ENCODE peak calls at places on chromosomes 12 and 14, in ten cellular contexts. One of them, this sample, is unnamed. For H3K9me3, the result is how much of the 10 kb centered on the place peaks cover.

GRCh38 chr12:104050436-104050835 is 449 bp upstream of the GLT8D2 start:
- DNase-seq in kidney: no peak
- DNase-seq in suprapubic skin: no peak
- DNase-seq in gastrocnemius medialis: no peak
- DNase-seq in lower lobe of right lung: no peak
- DNase-seq in CD8-positive, alpha-beta memory T cell: no peak
- DNase-seq in A549: no peak
- DNase-seq in neural progenitor cell: no peak
- DNase-seq in Panc1: no peak
- DNase-seq in astrocyte: no peak
- DNase-seq in this sample: no peak

GRCh38 chr14:51368721-51369163 is 128.7 kb downstream of the TMX1 start:
- DNase-seq in CD8-positive, alpha-beta memory T cell: no peak
- DNase-seq in Panc1: no peak
- DNase-seq in A549: no peak
- DNase-seq in kidney: no peak
- DNase-seq in neural progenitor cell: no peak
- DNase-seq in suprapubic skin: no peak
- DNase-seq in astrocyte: peak
- DNase-seq in gastrocnemius medialis: no peak
- DNase-seq in lower lobe of right lung: no peak
- DNase-seq in this sample: peak

GRCh38 chr12:101298426-101298825 is 18.5 kb downstream of the UTP20 start:
- DNase-seq in kidney: no peak
- DNase-seq in gastrocnemius medialis: no peak
- DNase-seq in neural progenitor cell: no peak
- DNase-seq in astrocyte: peak
- DNase-seq in suprapubic skin: no peak
- DNase-seq in CD8-positive, alpha-beta memory T cell: no peak
- DNase-seq in lower lobe of right lung: no peak
- DNase-seq in Panc1: no peak
- DNase-seq in A549: no peak
- DNase-seq in this sample: no peak

GRCh38 chr12:128914908-128915563 is 61.8 kb downstream of the GLT1D1 start:
- DNase-seq in neural progenitor cell: no peak
- DNase-seq in A549: no peak
- DNase-seq in kidney: no peak
- DNase-seq in gastrocnemius medialis: no peak
- DNase-seq in Panc1: no peak
- DNase-seq in CD8-positive, alpha-beta memory T cell: peak
- DNase-seq in astrocyte: no peak
- DNase-seq in suprapubic skin: no peak
- DNase-seq in lower lobe of right lung: no peak
- DNase-seq in this sample: no peak

GRCh38 chr14:32417956-32418552 is 89.0 kb downstream of the AKAP6 start:
- DNase-seq in astrocyte: peak
- DNase-seq in Panc1: no peak
- DNase-seq in neural progenitor cell: no peak
- DNase-seq in gastrocnemius medialis: no peak
- DNase-seq in A549: no peak
- DNase-seq in lower lobe of right lung: no peak
- DNase-seq in suprapubic skin: no peak
- DNase-seq in CD8-positive, alpha-beta memory T cell: no peak
- DNase-seq in kidney: peak
- DNase-seq in this sample: no peak

GRCh38 chr12:65742481-65742971 is 81.8 kb upstream of the HMGA2 start:
- DNase-seq in A549: no peak
- DNase-seq in kidney: no peak
- DNase-seq in gastrocnemius medialis: no peak
- DNase-seq in astrocyte: peak
- DNase-seq in lower lobe of right lung: no peak
- DNase-seq in neural progenitor cell: peak
- DNase-seq in Panc1: no peak
- DNase-seq in CD8-positive, alpha-beta memory T cell: no peak
- DNase-seq in suprapubic skin: no peak
- DNase-seq in this sample: no peak

GRCh38 chr12:62250671-62251608 is 9.3 kb upstream of the USP15 start:
- DNase-seq in A549: no peak
- DNase-seq in astrocyte: peak
- DNase-seq in CD8-positive, alpha-beta memory T cell: no peak
- DNase-seq in gastrocnemius medialis: no peak
- DNase-seq in lower lobe of right lung: no peak
- DNase-seq in suprapubic skin: no peak
- DNase-seq in neural progenitor cell: no peak
- DNase-seq in kidney: no peak
- DNase-seq in Panc1: no peak
- DNase-seq in this sample: no peak

GRCh38 chr12:127670796-127671195 is 596.2 kb upstream of the TMEM132C start:
- DNase-seq in gastrocnemius medialis: no peak
- DNase-seq in suprapubic skin: no peak
- DNase-seq in Panc1: no peak
- DNase-seq in neural progenitor cell: no peak
- DNase-seq in A549: no peak
- DNase-seq in CD8-positive, alpha-beta memory T cell: no peak
- DNase-seq in kidney: no peak
- DNase-seq in lower lobe of right lung: no peak
- DNase-seq in astrocyte: no peak
- DNase-seq in this sample: no peak

GRCh38 chr12:19779393-19780056 is 340.2 kb downstream of the AEBP2 start:
- DNase-seq in gastrocnemius medialis: no peak
- DNase-seq in neural progenitor cell: peak
- DNase-seq in A549: no peak
- DNase-seq in kidney: peak
- DNase-seq in astrocyte: peak
- DNase-seq in CD8-positive, alpha-beta memory T cell: no peak
- DNase-seq in suprapubic skin: no peak
- DNase-seq in lower lobe of right lung: no peak
- DNase-seq in Panc1: no peak
- DNase-seq in this sample: no peak

DNA sequence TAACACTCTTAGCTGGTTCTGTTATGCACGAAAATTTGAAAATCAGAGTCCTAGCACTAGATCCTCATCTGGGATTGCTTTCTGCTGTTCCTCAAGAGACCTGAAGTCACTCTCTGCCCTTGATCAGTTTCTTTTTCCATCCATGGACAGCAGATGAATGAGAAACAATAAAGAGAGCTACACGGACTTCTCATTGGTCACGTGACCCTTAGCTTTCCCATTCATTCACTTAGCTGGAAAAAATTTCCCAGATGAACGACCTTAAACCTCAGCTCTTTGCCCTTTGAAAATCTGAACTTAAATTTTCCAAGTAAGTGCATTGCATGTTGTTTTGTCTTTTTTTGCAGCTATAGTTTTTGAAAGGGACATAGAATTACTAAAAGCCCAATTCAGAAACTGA is 27.2 kb upstream of the RGS6 start:
- DNase-seq in suprapubic skin: no peak
- DNase-seq in gastrocnemius medialis: no peak
- DNase-seq in kidney: no peak
- DNase-seq in lower lobe of right lung: no peak
- DNase-seq in A549: no peak
- DNase-seq in astrocyte: no peak
- DNase-seq in CD8-positive, alpha-beta memory T cell: no peak
- DNase-seq in Panc1: no peak
- DNase-seq in neural progenitor cell: no peak
- DNase-seq in this sample: no peak
- H3K27ac ChIP-seq in suprapubic skin: no peak
- H3K27ac ChIP-seq in gastrocnemius medialis: no peak
- H3K27ac ChIP-seq in kidney: no peak
- H3K27ac ChIP-seq in lower lobe of right lung: no peak
- H3K27ac ChIP-seq in A549: no peak
- H3K27ac ChIP-seq in astrocyte: no peak
- H3K27ac ChIP-seq in CD8-positive, alpha-beta memory T cell: no peak
- H3K27ac ChIP-seq in Panc1: no peak
- H3K27ac ChIP-seq in neural progenitor cell: no peak
- H3K27ac ChIP-seq in this sample: no peak

GRCh38 chr12:57435288-57435687 is 704 bp downstream of the INHBC start:
- DNase-seq in suprapubic skin: peak
- DNase-seq in Panc1: no peak
- DNase-seq in CD8-positive, alpha-beta memory T cell: no peak
- DNase-seq in neural progenitor cell: no peak
- DNase-seq in astrocyte: no peak
- DNase-seq in lower lobe of right lung: no peak
- DNase-seq in kidney: no peak
- DNase-seq in gastrocnemius medialis: no peak
- DNase-seq in A549: no peak
- DNase-seq in this sample: no peak

GRCh38 chr12:57444744-57445143 is 10.2 kb downstream of the INHBC start:
- DNase-seq in suprapubic skin: no peak
- DNase-seq in neural progenitor cell: no peak
- DNase-seq in kidney: no peak
- DNase-seq in lower lobe of right lung: no peak
- DNase-seq in gastrocnemius medialis: no peak
- DNase-seq in A549: no peak
- DNase-seq in CD8-positive, alpha-beta memory T cell: no peak
- DNase-seq in astrocyte: no peak
- DNase-seq in Panc1: no peak
- DNase-seq in this sample: no peak

GRCh38 chr12:57434517-57435223 is at the start of gene INHBC:
- DNase-seq in CD8-positive, alpha-beta memory T cell: no peak
- DNase-seq in suprapubic skin: no peak
- DNase-seq in gastrocnemius medialis: no peak
- DNase-seq in lower lobe of right lung: no peak
- DNase-seq in A549: no peak
- DNase-seq in neural progenitor cell: no peak
- DNase-seq in kidney: no peak
- DNase-seq in Panc1: no peak
- DNase-seq in astrocyte: no peak
- DNase-seq in this sample: no peak

DNA sequence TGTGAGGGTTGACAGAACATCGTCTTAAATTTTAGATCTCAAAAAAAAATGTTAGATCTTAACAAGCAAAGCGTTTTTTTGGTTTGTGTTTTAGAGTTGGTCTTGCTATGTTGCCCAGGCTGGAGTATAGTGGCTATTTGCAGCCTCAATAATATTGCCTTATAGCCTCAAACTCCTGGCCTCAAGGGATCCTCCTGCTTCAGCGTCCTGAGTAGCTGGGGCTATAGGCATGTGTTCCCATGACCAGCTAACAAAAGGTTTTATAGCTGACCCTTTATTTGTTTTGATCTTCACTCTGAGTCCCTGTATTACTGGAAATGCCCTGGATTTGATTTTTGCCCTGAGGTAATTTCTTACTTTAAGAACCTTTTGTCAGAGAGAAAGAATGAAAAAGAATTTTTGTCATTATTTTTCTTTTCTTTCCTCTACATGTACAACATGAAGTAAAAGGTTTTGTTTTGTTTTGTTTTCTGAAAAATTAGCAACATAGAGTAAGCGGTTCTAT is 5.2 kb downstream of the INHBC start:
- DNase-seq in suprapubic skin: no peak
- DNase-seq in lower lobe of right lung: no peak
- DNase-seq in CD8-positive, alpha-beta memory T cell: no peak
- DNase-seq in Panc1: no peak
- DNase-seq in A549: no peak
- DNase-seq in gastrocnemius medialis: no peak
- DNase-seq in kidney: no peak
- DNase-seq in astrocyte: no peak
- DNase-seq in neural progenitor cell: no peak
- DNase-seq in this sample: no peak
- H3K9me3 ChIP-seq in suprapubic skin: under half
- H3K9me3 ChIP-seq in lower lobe of right lung: under half
- H3K9me3 ChIP-seq in CD8-positive, alpha-beta memory T cell: under half
- H3K9me3 ChIP-seq in Panc1: under half
- H3K9me3 ChIP-seq in A549: under half
- H3K9me3 ChIP-seq in gastrocnemius medialis: under half
- H3K9me3 ChIP-seq in kidney: under half
- H3K9me3 ChIP-seq in astrocyte: under half
- H3K9me3 ChIP-seq in neural progenitor cell: under half
- H3K9me3 ChIP-seq in this sample: under half

GRCh38 chr12:52151153-52151858 is 40.5 kb downstream of the KRT80 start:
- DNase-seq in neural progenitor cell: no peak
- DNase-seq in suprapubic skin: no peak
- DNase-seq in kidney: no peak
- DNase-seq in CD8-positive, alpha-beta memory T cell: no peak
- DNase-seq in lower lobe of right lung: no peak
- DNase-seq in A549: no peak
- DNase-seq in Panc1: no peak
- DNase-seq in gastrocnemius medialis: no peak
- DNase-seq in astrocyte: no peak
- DNase-seq in this sample: no peak
- H3K4me3 ChIP-seq in neural progenitor cell: no peak
- H3K4me3 ChIP-seq in suprapubic skin: no peak
- H3K4me3 ChIP-seq in kidney: no peak
- H3K4me3 ChIP-seq in CD8-positive, alpha-beta memory T cell: no peak
- H3K4me3 ChIP-seq in lower lobe of right lung: no peak
- H3K4me3 ChIP-seq in A549: no peak
- H3K4me3 ChIP-seq in Panc1: no peak
- H3K4me3 ChIP-seq in gastrocnemius medialis: no peak
- H3K4me3 ChIP-seq in astrocyte: no peak
- H3K4me3 ChIP-seq in this sample: no peak

DNA sequence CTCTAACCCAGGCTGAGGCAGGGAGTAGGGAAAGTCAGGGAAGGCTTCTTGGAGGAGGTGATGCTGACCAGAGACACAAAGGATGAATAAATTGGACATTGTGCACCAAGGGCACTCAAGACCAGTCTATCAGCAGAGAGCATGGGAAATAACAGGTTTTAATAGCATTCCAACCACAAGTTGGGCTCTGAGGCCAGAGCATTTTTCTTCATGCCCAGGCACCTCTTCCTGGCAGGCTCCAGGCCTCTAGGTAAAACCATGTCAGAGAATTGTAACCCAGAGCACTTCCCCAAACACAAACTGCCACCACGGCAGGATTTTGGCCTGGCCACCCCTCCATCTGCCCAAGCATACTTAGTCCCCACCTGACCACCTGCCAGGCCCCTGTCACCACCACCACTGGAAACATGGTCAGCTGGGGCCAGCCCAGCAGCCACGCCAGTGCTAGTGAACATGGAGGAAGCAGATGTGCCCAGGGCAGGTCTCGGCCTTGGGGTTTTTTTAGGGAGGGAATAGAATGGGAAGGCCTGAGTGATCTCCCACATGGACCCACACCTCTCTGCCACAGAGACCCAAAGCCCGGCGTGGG is 22.7 kb downstream of the LTBP2 start:
- DNase-seq in A549: no peak
- DNase-seq in gastrocnemius medialis: no peak
- DNase-seq in suprapubic skin: no peak
- DNase-seq in lower lobe of right lung: no peak
- DNase-seq in CD8-positive, alpha-beta memory T cell: no peak
- DNase-seq in kidney: peak
- DNase-seq in neural progenitor cell: no peak
- DNase-seq in Panc1: no peak
- DNase-seq in astrocyte: no peak
- DNase-seq in this sample: no peak
- H3K27ac ChIP-seq in A549: no peak
- H3K27ac ChIP-seq in gastrocnemius medialis: no peak
- H3K27ac ChIP-seq in suprapubic skin: peak
- H3K27ac ChIP-seq in lower lobe of right lung: no peak
- H3K27ac ChIP-seq in CD8-positive, alpha-beta memory T cell: no peak
- H3K27ac ChIP-seq in kidney: no peak
- H3K27ac ChIP-seq in neural progenitor cell: no peak
- H3K27ac ChIP-seq in Panc1: no peak
- H3K27ac ChIP-seq in astrocyte: no peak
- H3K27ac ChIP-seq in this sample: no peak

GRCh38 chr14:80233489-80233888 is 22.2 kb upstream of the DIO2 start:
- DNase-seq in A549: no peak
- DNase-seq in kidney: no peak
- DNase-seq in suprapubic skin: no peak
- DNase-seq in neural progenitor cell: no peak
- DNase-seq in lower lobe of right lung: no peak
- DNase-seq in CD8-positive, alpha-beta memory T cell: no peak
- DNase-seq in Panc1: no peak
- DNase-seq in astrocyte: no peak
- DNase-seq in gastrocnemius medialis: no peak
- DNase-seq in this sample: no peak
- H3K9me3 ChIP-seq in A549: under half
- H3K9me3 ChIP-seq in kidney: under half
- H3K9me3 ChIP-seq in suprapubic skin: under half
- H3K9me3 ChIP-seq in neural progenitor cell: under half
- H3K9me3 ChIP-seq in lower lobe of right lung: under half
- H3K9me3 ChIP-seq in CD8-positive, alpha-beta memory T cell: under half
- H3K9me3 ChIP-seq in Panc1: under half
- H3K9me3 ChIP-seq in astrocyte: under half
- H3K9me3 ChIP-seq in gastrocnemius medialis: under half
- H3K9me3 ChIP-seq in this sample: under half

This sample was measured in AG04450.